ENCODE peak calls at places on chromosomes 16 and 17, in ten cellular contexts. One of them, this sample, is unnamed.

GRCh38 chr17:4969551-4970231 is 2.1 kb upstream of the SPAG7 start:
- DNase-seq in C1 segment of cervical spinal cord: no peak
- DNase-seq in H54: no peak
- DNase-seq in GF-D8: no peak
- DNase-seq in CD4-positive, CD25-positive, alpha-beta regulatory T cell: no peak
- DNase-seq in epithelial cell of esophagus: no peak
- DNase-seq in amniotic stem cell: peak
- DNase-seq in upper lobe of left lung: no peak
- DNase-seq in lower lobe of right lung: no peak
- DNase-seq in stimulated activated CD4-positive, alpha-beta T cell treated with anti-CD3 and anti-CD28 coated beads, Interleukin-4, amount 100 ng/mL, for 4 hours: no peak
- DNase-seq in this sample: no peak

GRCh38 chr17:74855323-74855722 is 4.4 kb downstream of the GRIN2C start:
- DNase-seq in amniotic stem cell: no peak
- DNase-seq in GF-D8: no peak
- DNase-seq in H54: no peak
- DNase-seq in upper lobe of left lung: no peak
- DNase-seq in epithelial cell of esophagus: no peak
- DNase-seq in CD4-positive, CD25-positive, alpha-beta regulatory T cell: no peak
- DNase-seq in lower lobe of right lung: no peak
- DNase-seq in stimulated activated CD4-positive, alpha-beta T cell treated with anti-CD3 and anti-CD28 coated beads, Interleukin-4, amount 100 ng/mL, for 4 hours: no peak
- DNase-seq in C1 segment of cervical spinal cord: no peak
- DNase-seq in this sample: no peak

GRCh38 chr17:28925912-28926365 is 23.1 kb upstream of the DHRS13 start:
- DNase-seq in C1 segment of cervical spinal cord: no peak
- DNase-seq in upper lobe of left lung: no peak
- DNase-seq in GF-D8: peak
- DNase-seq in H54: peak
- DNase-seq in stimulated activated CD4-positive, alpha-beta T cell treated with anti-CD3 and anti-CD28 coated beads, Interleukin-4, amount 100 ng/mL, for 4 hours: peak
- DNase-seq in lower lobe of right lung: no peak
- DNase-seq in epithelial cell of esophagus: peak
- DNase-seq in CD4-positive, CD25-positive, alpha-beta regulatory T cell: peak
- DNase-seq in amniotic stem cell: no peak
- DNase-seq in this sample: no peak

GRCh38 chr17:38728290-38728831 is 1.8 kb upstream of the CISD3 start:
- DNase-seq in lower lobe of right lung: no peak
- DNase-seq in H54: no peak
- DNase-seq in stimulated activated CD4-positive, alpha-beta T cell treated with anti-CD3 and anti-CD28 coated beads, Interleukin-4, amount 100 ng/mL, for 4 hours: peak
- DNase-seq in CD4-positive, CD25-positive, alpha-beta regulatory T cell: peak
- DNase-seq in GF-D8: peak
- DNase-seq in upper lobe of left lung: no peak
- DNase-seq in C1 segment of cervical spinal cord: no peak
- DNase-seq in epithelial cell of esophagus: no peak
- DNase-seq in amniotic stem cell: no peak
- DNase-seq in this sample: no peak

GRCh38 chr17:4772235-4772613 is 538 bp downstream of the TM4SF5 start:
- DNase-seq in upper lobe of left lung: no peak
- DNase-seq in GF-D8: no peak
- DNase-seq in H54: no peak
- DNase-seq in epithelial cell of esophagus: no peak
- DNase-seq in CD4-positive, CD25-positive, alpha-beta regulatory T cell: no peak
- DNase-seq in C1 segment of cervical spinal cord: no peak
- DNase-seq in stimulated activated CD4-positive, alpha-beta T cell treated with anti-CD3 and anti-CD28 coated beads, Interleukin-4, amount 100 ng/mL, for 4 hours: no peak
- DNase-seq in amniotic stem cell: no peak
- DNase-seq in lower lobe of right lung: no peak
- DNase-seq in this sample: no peak

GRCh38 chr17:21418446-21419298 is 42.5 kb downstream of the KCNJ12 start:
- DNase-seq in H54: no peak
- DNase-seq in lower lobe of right lung: no peak
- DNase-seq in upper lobe of left lung: no peak
- DNase-seq in stimulated activated CD4-positive, alpha-beta T cell treated with anti-CD3 and anti-CD28 coated beads, Interleukin-4, amount 100 ng/mL, for 4 hours: no peak
- DNase-seq in CD4-positive, CD25-positive, alpha-beta regulatory T cell: no peak
- DNase-seq in amniotic stem cell: no peak
- DNase-seq in C1 segment of cervical spinal cord: no peak
- DNase-seq in GF-D8: no peak
- DNase-seq in epithelial cell of esophagus: no peak
- DNase-seq in this sample: no peak

GRCh38 chr17:37546242-37546641 is 56.6 kb downstream of the DUSP14 start:
- DNase-seq in C1 segment of cervical spinal cord: no peak
- DNase-seq in stimulated activated CD4-positive, alpha-beta T cell treated with anti-CD3 and anti-CD28 coated beads, Interleukin-4, amount 100 ng/mL, for 4 hours: no peak
- DNase-seq in epithelial cell of esophagus: no peak
- DNase-seq in H54: no peak
- DNase-seq in CD4-positive, CD25-positive, alpha-beta regulatory T cell: no peak
- DNase-seq in lower lobe of right lung: no peak
- DNase-seq in GF-D8: no peak
- DNase-seq in upper lobe of left lung: no peak
- DNase-seq in amniotic stem cell: no peak
- DNase-seq in this sample: no peak

GRCh38 chr16:23466162-23466885 is 13.3 kb upstream of the COG7 start:
- DNase-seq in lower lobe of right lung: no peak
- DNase-seq in upper lobe of left lung: no peak
- DNase-seq in amniotic stem cell: peak
- DNase-seq in epithelial cell of esophagus: peak
- DNase-seq in H54: peak
- DNase-seq in CD4-positive, CD25-positive, alpha-beta regulatory T cell: no peak
- DNase-seq in stimulated activated CD4-positive, alpha-beta T cell treated with anti-CD3 and anti-CD28 coated beads, Interleukin-4, amount 100 ng/mL, for 4 hours: no peak
- DNase-seq in GF-D8: no peak
- DNase-seq in C1 segment of cervical spinal cord: no peak
- DNase-seq in this sample: no peak

GRCh38 chr16:534089-534635 is 6.7 kb downstream of the CAPN15 start:
- DNase-seq in H54: no peak
- DNase-seq in C1 segment of cervical spinal cord: no peak
- DNase-seq in upper lobe of left lung: peak
- DNase-seq in CD4-positive, CD25-positive, alpha-beta regulatory T cell: no peak
- DNase-seq in epithelial cell of esophagus: no peak
- DNase-seq in stimulated activated CD4-positive, alpha-beta T cell treated with anti-CD3 and anti-CD28 coated beads, Interleukin-4, amount 100 ng/mL, for 4 hours: no peak
- DNase-seq in GF-D8: no peak
- DNase-seq in lower lobe of right lung: no peak
- DNase-seq in amniotic stem cell: no peak
- DNase-seq in this sample: no peak

GRCh38 chr17:59366040-59366757 is 34.7 kb downstream of the YPEL2 start:
- DNase-seq in epithelial cell of esophagus: no peak
- DNase-seq in upper lobe of left lung: no peak
- DNase-seq in GF-D8: peak
- DNase-seq in H54: no peak
- DNase-seq in C1 segment of cervical spinal cord: no peak
- DNase-seq in CD4-positive, CD25-positive, alpha-beta regulatory T cell: no peak
- DNase-seq in stimulated activated CD4-positive, alpha-beta T cell treated with anti-CD3 and anti-CD28 coated beads, Interleukin-4, amount 100 ng/mL, for 4 hours: no peak
- DNase-seq in amniotic stem cell: no peak
- DNase-seq in lower lobe of right lung: no peak
- DNase-seq in this sample: no peak

GRCh38 chr17:27854163-27854562 is 39.0 kb downstream of the LYRM9 start:
- DNase-seq in lower lobe of right lung: no peak
- DNase-seq in H54: no peak
- DNase-seq in stimulated activated CD4-positive, alpha-beta T cell treated with anti-CD3 and anti-CD28 coated beads, Interleukin-4, amount 100 ng/mL, for 4 hours: no peak
- DNase-seq in GF-D8: no peak
- DNase-seq in upper lobe of left lung: no peak
- DNase-seq in amniotic stem cell: no peak
- DNase-seq in epithelial cell of esophagus: no peak
- DNase-seq in C1 segment of cervical spinal cord: no peak
- DNase-seq in CD4-positive, CD25-positive, alpha-beta regulatory T cell: no peak
- DNase-seq in this sample: no peak